ENCODE peak calls at places on chromosomes 3 and 15, in six cellular contexts. One of them, this sample, is unnamed.

GRCh38 chr15:83695901-83696425 is 42.0 kb downstream of the ADAMTSL3 start:
- DNase-seq in SK-N-SH: no peak
- DNase-seq in K562: no peak
- DNase-seq in IMR-90: no peak
- DNase-seq in A549: no peak
- DNase-seq in HepG2: no peak
- DNase-seq in this sample: no peak

GRCh38 chr15:27707216-27707710 is 391.9 kb downstream of the OCA2 start:
- DNase-seq in HepG2: no peak
- DNase-seq in IMR-90: no peak
- DNase-seq in A549: no peak
- DNase-seq in SK-N-SH: peak; percentile 30
- DNase-seq in K562: no peak
- DNase-seq in this sample: no peak

GRCh38 chr3:100482181-100482580 is 10.2 kb upstream of the TMEM45A start:
- DNase-seq in A549: no peak
- DNase-seq in K562: no peak
- DNase-seq in HepG2: no peak
- DNase-seq in SK-N-SH: no peak
- DNase-seq in IMR-90: no peak
- DNase-seq in this sample: no peak

GRCh38 chr3:40951636-40952035 is 247.7 kb upstream of the CTNNB1 start:
- DNase-seq in IMR-90: no peak
- DNase-seq in HepG2: no peak
- DNase-seq in A549: no peak
- DNase-seq in SK-N-SH: no peak
- DNase-seq in K562: no peak
- DNase-seq in this sample: no peak

GRCh38 chr15:55770261-55770660 is 27.3 kb upstream of the PRTG start:
- DNase-seq in A549: no peak
- DNase-seq in K562: no peak
- DNase-seq in IMR-90: peak; percentile 20
- DNase-seq in HepG2: no peak
- DNase-seq in SK-N-SH: no peak
- DNase-seq in this sample: no peak

GRCh38 chr3:114318295-114318694 is 24.5 kb downstream of the TIGIT start:
- DNase-seq in SK-N-SH: no peak
- DNase-seq in HepG2: no peak
- DNase-seq in K562: no peak
- DNase-seq in A549: no peak
- DNase-seq in IMR-90: no peak
- DNase-seq in this sample: no peak

GRCh38 chr15:41128174-41128902 is 12.3 kb upstream of the INO80 start:
- DNase-seq in HepG2: no peak
- DNase-seq in SK-N-SH: no peak
- DNase-seq in K562: no peak
- DNase-seq in IMR-90: no peak
- DNase-seq in A549: no peak
- DNase-seq in this sample: no peak

GRCh38 chr3:107064445-107065060 is 312.7 kb upstream of the CCDC54 start:
- DNase-seq in HepG2: peak; percentile 44
- DNase-seq in K562: peak; percentile 44
- DNase-seq in SK-N-SH: peak; percentile 50
- DNase-seq in IMR-90: peak; percentile 78
- DNase-seq in A549: peak; percentile 62
- DNase-seq in this sample: peak; percentile 79

GRCh38 chr3:146542179-146542578 is 2.2 kb downstream of the PLSCR1 start:
- DNase-seq in SK-N-SH: no peak
- DNase-seq in A549: no peak
- DNase-seq in HepG2: no peak
- DNase-seq in IMR-90: peak; percentile 65
- DNase-seq in K562: no peak
- DNase-seq in this sample: no peak

GRCh38 chr3:192850501-192850981 is 67.1 kb downstream of the MB21D2 start:
- DNase-seq in IMR-90: peak; percentile 86
- DNase-seq in SK-N-SH: no peak
- DNase-seq in HepG2: peak; percentile 47
- DNase-seq in K562: no peak
- DNase-seq in A549: no peak
- DNase-seq in this sample: no peak

GRCh38 chr3:178085817-178086123 is 450.5 kb upstream of the KCNMB2 start:
- DNase-seq in A549: no peak
- DNase-seq in K562: no peak
- DNase-seq in SK-N-SH: no peak
- DNase-seq in IMR-90: no peak
- DNase-seq in HepG2: no peak
- DNase-seq in this sample: no peak

GRCh38 chr3:56123487-56123886 is 344.8 kb downstream of the ERC2 start:
- DNase-seq in IMR-90: no peak
- DNase-seq in A549: no peak
- DNase-seq in HepG2: no peak
- DNase-seq in SK-N-SH: no peak
- DNase-seq in K562: no peak
- DNase-seq in this sample: no peak

GRCh38 chr3:128276151-128276445 is 122.8 kb downstream of the EEFSEC start:
- DNase-seq in HepG2: no peak
- DNase-seq in A549: no peak
- DNase-seq in K562: no peak
- DNase-seq in IMR-90: no peak
- DNase-seq in SK-N-SH: no peak
- DNase-seq in this sample: no peak
- H3K4me1 ChIP-seq in HepG2: no peaks in the 10 kb centered on the region
- H3K4me1 ChIP-seq in A549: no peaks in the 10 kb centered on the region
- H3K4me1 ChIP-seq in K562: no peaks in the 10 kb centered on the region
- H3K4me1 ChIP-seq in IMR-90: peaks cover 31% of the 10 kb centered on the region
- H3K4me1 ChIP-seq in SK-N-SH: peaks cover 98% of the 10 kb centered on the region
- H3K4me1 ChIP-seq in this sample: peaks cover 13% of the 10 kb centered on the region

GRCh38 chr3:141530133-141530768 is 43.4 kb downstream of the RASA2 start:
- DNase-seq in IMR-90: peak; percentile 81
- DNase-seq in SK-N-SH: no peak
- DNase-seq in K562: no peak
- DNase-seq in HepG2: no peak
- DNase-seq in A549: no peak
- DNase-seq in this sample: no peak
- TF ChIP-seq USF2 in IMR-90: no peak
- TF ChIP-seq USF2 in SK-N-SH: no peak
- TF ChIP-seq USF2 in K562: no peak
- TF ChIP-seq USF2 in HepG2: no peak
- TF ChIP-seq USF2 in A549: no peak
- TF ChIP-seq USF2 in this sample: no peak

GRCh38 chr3:119598410-119599098 is 869 bp downstream of the PLA1A start:
- DNase-seq in K562: no peak
- DNase-seq in IMR-90: no peak
- DNase-seq in SK-N-SH: no peak
- DNase-seq in HepG2: no peak
- DNase-seq in A549: no peak
- DNase-seq in this sample: no peak

GRCh38 chr3:119597548-119598288 is at the start of gene PLA1A:
- DNase-seq in A549: peak; percentile 19
- DNase-seq in K562: no peak
- DNase-seq in SK-N-SH: no peak
- DNase-seq in HepG2: peak; percentile 33
- DNase-seq in IMR-90: no peak
- DNase-seq in this sample: no peak

GRCh38 chr3:119594066-119594465 is 3.6 kb upstream of the PLA1A start:
- DNase-seq in A549: no peak
- DNase-seq in HepG2: no peak
- DNase-seq in IMR-90: no peak
- DNase-seq in SK-N-SH: no peak
- DNase-seq in K562: no peak
- DNase-seq in this sample: no peak

GRCh38 chr3:119596392-119596791 is 1.3 kb upstream of the PLA1A start:
- DNase-seq in SK-N-SH: no peak
- DNase-seq in IMR-90: no peak
- DNase-seq in K562: no peak
- DNase-seq in A549: no peak
- DNase-seq in HepG2: no peak
- DNase-seq in this sample: no peak

GRCh38 chr3:119595639-119596329 is 1.9 kb upstream of the PLA1A start:
- DNase-seq in A549: no peak
- DNase-seq in K562: peak; percentile 12
- DNase-seq in HepG2: no peak
- DNase-seq in SK-N-SH: no peak
- DNase-seq in IMR-90: no peak
- DNase-seq in this sample: no peak
- H3K4me1 ChIP-seq in A549: peaks cover 8% of the 10 kb centered on the region
- H3K4me1 ChIP-seq in K562: peaks cover 5% of the 10 kb centered on the region
- H3K4me1 ChIP-seq in HepG2: peaks cover 21% of the 10 kb centered on the region
- H3K4me1 ChIP-seq in SK-N-SH: peaks cover 20% of the 10 kb centered on the region
- H3K4me1 ChIP-seq in IMR-90: no peaks in the 10 kb centered on the region
- H3K4me1 ChIP-seq in this sample: no peaks in the 10 kb centered on the region

DNA sequence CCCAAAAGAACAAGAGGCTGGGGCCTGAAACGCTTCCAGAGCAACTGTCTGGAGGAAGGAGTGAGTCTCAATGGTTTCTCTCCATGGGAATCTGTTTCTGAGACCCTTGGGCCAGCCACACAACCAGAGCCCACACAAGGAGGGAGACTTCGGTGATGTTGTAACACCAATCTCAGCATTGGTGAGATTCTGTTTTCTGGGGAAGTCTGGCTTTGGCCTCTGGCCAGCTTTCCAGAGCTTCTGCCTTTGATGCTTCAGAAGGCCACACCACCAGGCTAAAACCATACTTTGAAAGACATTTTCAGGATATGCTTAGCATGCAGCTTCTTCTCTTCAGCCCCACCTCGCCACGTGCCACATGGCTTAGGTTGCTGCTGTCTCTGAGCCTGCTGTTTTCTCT is 3.6 kb upstream of the EEFSEC start:
- DNase-seq in SK-N-SH: no peak
- DNase-seq in K562: no peak
- DNase-seq in A549: no peak
- DNase-seq in HepG2: no peak
- DNase-seq in IMR-90: no peak
- DNase-seq in this sample: no peak
- TF ChIP-seq USF2 in SK-N-SH: no peak
- TF ChIP-seq USF2 in K562: no peak
- TF ChIP-seq USF2 in A549: no peak
- TF ChIP-seq USF2 in HepG2: no peak
- TF ChIP-seq USF2 in IMR-90: no peak
- TF ChIP-seq USF2 in this sample: no peak

GRCh38 chr15:86538141-86538540 is 458.5 kb downstream of the AGBL1 start:
- DNase-seq in HepG2: no peak
- DNase-seq in IMR-90: no peak
- DNase-seq in A549: no peak
- DNase-seq in K562: no peak
- DNase-seq in SK-N-SH: no peak
- DNase-seq in this sample: no peak

GRCh38 chr15:86541540-86541939 is 461.9 kb downstream of the AGBL1 start:
- DNase-seq in K562: no peak
- DNase-seq in IMR-90: no peak
- DNase-seq in A549: no peak
- DNase-seq in SK-N-SH: no peak
- DNase-seq in HepG2: no peak
- DNase-seq in this sample: no peak

GRCh38 chr15:86540840-86541467 is 461.3 kb downstream of the AGBL1 start:
- DNase-seq in SK-N-SH: no peak
- DNase-seq in HepG2: no peak
- DNase-seq in A549: no peak
- DNase-seq in IMR-90: no peak
- DNase-seq in K562: no peak
- DNase-seq in this sample: no peak
- H3K4me1 ChIP-seq in SK-N-SH: no peaks in the 10 kb centered on the region
- H3K4me1 ChIP-seq in HepG2: no peaks in the 10 kb centered on the region
- H3K4me1 ChIP-seq in A549: no peaks in the 10 kb centered on the region
- H3K4me1 ChIP-seq in IMR-90: no peaks in the 10 kb centered on the region
- H3K4me1 ChIP-seq in K562: no peaks in the 10 kb centered on the region
- H3K4me1 ChIP-seq in this sample: no peaks in the 10 kb centered on the region

GRCh38 chr3:48688032-48688736 is 2.5 kb upstream of the NCKIPSD start:
- DNase-seq in A549: no peak
- DNase-seq in K562: no peak
- DNase-seq in IMR-90: peak; percentile 84
- DNase-seq in HepG2: no peak
- DNase-seq in SK-N-SH: no peak
- DNase-seq in this sample: no peak
- TF ChIP-seq USF2 in A549: no peak
- TF ChIP-seq USF2 in K562: no peak
- TF ChIP-seq USF2 in IMR-90: no peak
- TF ChIP-seq USF2 in HepG2: no peak
- TF ChIP-seq USF2 in SK-N-SH: no peak
- TF ChIP-seq USF2 in this sample: no peak

GRCh38 chr15:65335278-65336055 is 31.0 kb downstream of the RNU5B-1 start:
- DNase-seq in IMR-90: no peak
- DNase-seq in HepG2: no peak
- DNase-seq in SK-N-SH: peak; percentile 5
- DNase-seq in A549: no peak
- DNase-seq in K562: no peak
- DNase-seq in this sample: no peak
- H3K4me1 ChIP-seq in IMR-90: no peaks in the 10 kb centered on the region
- H3K4me1 ChIP-seq in HepG2: peaks cover 10% of the 10 kb centered on the region
- H3K4me1 ChIP-seq in SK-N-SH: peaks cover 44% of the 10 kb centered on the region
- H3K4me1 ChIP-seq in A549: no peaks in the 10 kb centered on the region
- H3K4me1 ChIP-seq in K562: peaks cover 5% of the 10 kb centered on the region
- H3K4me1 ChIP-seq in this sample: peaks cover 48% of the 10 kb centered on the region

This sample was measured in H1.